ENCODE peak calls at places on chromosomes 11 and 22, in eight cellular contexts. A is tibial nerve; G is hypothalamus; B is activated T-helper 1 cell treated with anti-CD3 and anti-CD28 coated beads, Interleukin-12 subunit alpha, Interleukin-12 subunit beta, Interleukin-2, Interleukin-4 antibody, amounts not matched to agents 30 ng/mL and 10 ng/mL and 1 ng/mL, durations not matched to agents 14 hours and 24 hours and 36 hours; E is astrocyte; Z is GM13976; K is left cardiac atrium; Y is activated CD8-positive, alpha-beta memory T cell treated with anti-CD3 and anti-CD28 coated beads, Interleukin-2, amount 10 ng/mL, durations not matched to agents 7 days and 5 days. U is an unnamed sample.

GRCh38 chr11:120043323-120043945 is 94.5 kb downstream of the TRIM29 start:
- DNase-seq in A (no peak), G (no peak), B (no peak), E (no peak), Z (no peak), K (no peak), Y (peak), U (no peak)

GRCh38 chr11:65468874-65469333 is 29.9 kb upstream of the MALAT1 start:
- DNase-seq in A (no peak), G (no peak), B (peak), E (no peak), Z (peak), K (no peak), Y (peak), U (no peak)

GRCh38 chr11:269146-269890 is 8.9 kb upstream of the NLRP6 start:
- DNase-seq in A (no peak), G (no peak), B (peak), E (no peak), Z (peak), K (no peak), Y (peak), U (no peak)

GRCh38 chr22:26433805-26434204 is 4.7 kb downstream of the ASPHD2 start:
- DNase-seq in A (no peak), G (no peak), B (no peak), E (no peak), Z (no peak), K (no peak), Y (no peak), U (no peak)

GRCh38 chr22:37269930-37270678 is 12.2 kb upstream of the CYTH4 start:
- DNase-seq in A (no peak), G (no peak), B (no peak), E (no peak), Z (no peak), K (no peak), Y (no peak), U (peak)

GRCh38 chr11:117492578-117493251 is 165.1 kb downstream of the CEP164 start:
- DNase-seq in A (no peak), G (no peak), B (no peak), E (no peak), Z (no peak), K (no peak), Y (no peak), U (no peak)

GRCh38 chr22:49406879-49407587 is 420.6 kb downstream of the BRD1 start:
- DNase-seq in A (no peak), G (no peak), B (no peak), E (no peak), Z (no peak), K (no peak), Y (peak), U (peak)

GRCh38 chr22:29936186-29936585 is 53.2 kb downstream of the MTMR3 start:
- DNase-seq in A (no peak), G (no peak), B (no peak), E (no peak), Z (no peak), K (no peak), Y (no peak), U (no peak)

GRCh38 chr22:27394806-27395404 is 406.7 kb downstream of the MN1 start:
- DNase-seq in A (no peak), G (no peak), B (no peak), E (no peak), Z (no peak), K (no peak), Y (no peak), U (no peak)

GRCh38 chr11:70158201-70158600 is 44.9 kb upstream of the FADD start:
- DNase-seq in A (no peak), G (no peak), B (no peak), E (no peak), Z (no peak), K (no peak), Y (no peak), U (no peak)

GRCh38 chr22:38873469-38874411 is 1.7 kb upstream of the CBX6 start:
- DNase-seq in A (no peak), G (no peak), B (peak), E (no peak), Z (peak), K (no peak), Y (peak), U (no peak)

GRCh38 chr11:80586464-80586863 is 1145.6 kb upstream of the TENM4 start:
- DNase-seq in A (no peak), G (no peak), B (no peak), E (peak), Z (no peak), K (no peak), Y (no peak), U (no peak)

GRCh38 chr11:130313383-130314183 is 1.1 kb downstream of the ZBTB44 start:
- DNase-seq in A (no peak), G (no peak), B (no peak), E (no peak), Z (no peak), K (no peak), Y (no peak), U (no peak)

GRCh38 chr11:78248191-78248590 is 59.5 kb downstream of the USP35 start:
- DNase-seq in A (no peak), G (no peak), B (no peak), E (no peak), Z (no peak), K (no peak), Y (no peak), U (no peak)

GRCh38 chr22:20552450-20552894 is 45.1 kb downstream of the MED15 start:
- DNase-seq in A (peak), G (no peak), B (no peak), E (no peak), Z (no peak), K (peak), Y (no peak), U (peak)

GRCh38 chr11:124867700-124868099 is 2.5 kb downstream of the ROBO3 start:
- DNase-seq in A (no peak), G (no peak), B (no peak), E (no peak), Z (peak), K (no peak), Y (no peak), U (no peak)

GRCh38 chr11:9733212-9733611 is 69.3 kb downstream of the SWAP70 start:
- DNase-seq in A (no peak), G (no peak), B (no peak), E (no peak), Z (no peak), K (no peak), Y (no peak), U (no peak)

GRCh38 chr11:119148855-119149370 is at the start of gene ABCG4:
- DNase-seq in A (no peak), G (no peak), B (peak), E (no peak), Z (peak), K (peak), Y (no peak), U (peak)

GRCh38 chr22:29030016-29030617 is 31.5 kb downstream of the C22orf31 start:
- DNase-seq in A (no peak), G (no peak), B (no peak), E (peak), Z (no peak), K (no peak), Y (no peak), U (no peak)

GRCh38 chr11:72224587-72225410 is at the start of gene INPPL1:
- DNase-seq in A (no peak), G (no peak), B (peak), E (no peak), Z (peak), K (peak), Y (peak), U (peak)

GRCh38 chr11:69241844-69242582 is 51.9 kb upstream of the MYEOV start:
- DNase-seq in A (no peak), G (no peak), B (no peak), E (no peak), Z (no peak), K (no peak), Y (no peak), U (no peak)

GRCh38 chr11:118051611-118052461 is 25.0 kb upstream of the TMPRSS4 start:
- DNase-seq in A (no peak), G (no peak), B (peak), E (no peak), Z (no peak), K (no peak), Y (peak), U (no peak)

GRCh38 chr11:10975287-10975721 is 117.5 kb upstream of the ZBED5 start:
- DNase-seq in A (no peak), G (no peak), B (no peak), E (peak), Z (no peak), K (no peak), Y (no peak), U (no peak)

GRCh38 chr11:32497951-32498350 is 62.6 kb upstream of the WT1 start:
- DNase-seq in A (no peak), G (no peak), B (no peak), E (no peak), Z (no peak), K (no peak), Y (no peak), U (no peak)

GRCh38 chr11:126431401-126432064 is 76.0 kb downstream of the ST3GAL4 start:
- DNase-seq in A (no peak), G (no peak), B (no peak), E (peak), Z (no peak), K (peak), Y (no peak), U (peak)

GRCh38 chr11:69402251-69402892 is 79.1 kb upstream of the LINC01488 start:
- DNase-seq in A (no peak), G (no peak), B (no peak), E (no peak), Z (no peak), K (no peak), Y (no peak), U (no peak)

GRCh38 chr11:69529001-69529400 is 47.5 kb downstream of the LINC01488 start:
- DNase-seq in A (no peak), G (no peak), B (no peak), E (no peak), Z (no peak), K (peak), Y (no peak), U (peak)

GRCh38 chr11:64461081-64461480 is 102.1 kb downstream of the RPS6KA4 start:
- DNase-seq in A (no peak), G (no peak), B (no peak), E (no peak), Z (no peak), K (no peak), Y (no peak), U (no peak)

GRCh38 chr11:48107188-48107704 is 109.4 kb upstream of the OR4B1 start:
- DNase-seq in A (no peak), G (no peak), B (no peak), E (peak), Z (peak), K (no peak), Y (peak), U (no peak)

GRCh38 chr11:115924744-115925567 is 420.7 kb upstream of the CADM1 start:
- DNase-seq in A (no peak), G (no peak), B (peak), E (peak), Z (peak), K (no peak), Y (no peak), U (no peak)

GRCh38 chr11:9858218-9858617 is 194.3 kb downstream of the SWAP70 start:
- DNase-seq in A (no peak), G (no peak), B (no peak), E (no peak), Z (no peak), K (no peak), Y (no peak), U (no peak)

GRCh38 chr11:119355091-119355843 is 8.8 kb upstream of the MFRP start:
- DNase-seq in A (no peak), G (no peak), B (no peak), E (no peak), Z (no peak), K (no peak), Y (no peak), U (no peak)

GRCh38 chr22:26883393-26883792 is 226.0 kb downstream of the MIAT start:
- DNase-seq in A (no peak), G (no peak), B (no peak), E (no peak), Z (no peak), K (no peak), Y (no peak), U (no peak)

U was measured in aorta.